ENCODE peak calls at places on chromosome X, in seven cellular contexts. A is GM03348; G is left ventricle myocardium inferior; M is HT1080; H is stimulated activated CD8-positive, alpha-beta memory T cell treated with anti-CD3 and anti-CD28 coated beads, Interleukin-7, amount 100 ng/mL, for 4 hours; F is ecto neural progenitor cell; K is coronary artery. L is an unnamed sample.
A peak's percentile ranks its signal among the peaks of the same experiment; 100 is the strongest.

GRCh38 chrX:150409486-150409885 is 46.4 kb downstream of the MAMLD1 start:
- DNase-seq in A (no peak), G (no peak), M (no peak), H (no peak), F (no peak), K (no peak), L (no peak)

GRCh38 chrX:107429090-107429489 is 20.4 kb upstream of the FRMPD3 start:
- DNase-seq in A (no peak), G (no peak), M (peak; percentile 17), H (no peak), F (no peak), K (no peak), L (peak; percentile 14)

GRCh38 chrX:111006119-111006518 is 89.9 kb upstream of the PAK3 start:
- DNase-seq in A (no peak), G (no peak), M (no peak), H (no peak), F (no peak), K (no peak), L (no peak)

GRCh38 chrX:18406531-18407266 is 18.7 kb upstream of the CDKL5 start:
- DNase-seq in A (peak; percentile 15), G (no peak), M (peak; percentile 55), H (no peak), F (no peak), K (no peak), L (no peak)

GRCh38 chrX:96004386-96004785 is 680.3 kb upstream of the DIAPH2 start:
- DNase-seq in A (no peak), G (no peak), M (peak; percentile 83), H (no peak), F (no peak), K (no peak), L (no peak)

GRCh38 chrX:79592259-79592658 is 225.1 kb upstream of the ITM2A start:
- DNase-seq in A (no peak), G (no peak), M (no peak), H (no peak), F (no peak), K (no peak), L (no peak)

GRCh38 chrX:37921758-37922157 is 74.4 kb upstream of the DYNLT3 start:
- DNase-seq in A (peak; percentile 1), G (no peak), M (peak; percentile 90), H (no peak), F (no peak), K (no peak), L (no peak)

GRCh38 chrX:111519215-111519614 is 7.8 kb downstream of the SERTM2 start:
- DNase-seq in A (no peak), G (no peak), M (peak; percentile 15), H (no peak), F (peak; percentile 56), K (no peak), L (no peak)

GRCh38 chrX:23803931-23804381 is 21.0 kb downstream of the SAT1 start:
- DNase-seq in A (no peak), G (peak; percentile 23), M (peak; percentile 61), H (no peak), F (no peak), K (no peak), L (peak; percentile 63)

GRCh38 chrX:10702031-10702430 is 81.6 kb upstream of the MID1 start:
- DNase-seq in A (no peak), G (no peak), M (no peak), H (no peak), F (no peak), K (no peak), L (no peak)

GRCh38 chrX:9166566-9166909 is 132.6 kb upstream of the FAM9B start:
- DNase-seq in A (no peak), G (no peak), M (no peak), H (no peak), F (no peak), K (no peak), L (no peak)

GRCh38 chrX:140572724-140573123 is 67.9 kb upstream of the SOX3 start:
- DNase-seq in A (peak; percentile 25), G (no peak), M (peak; percentile 36), H (no peak), F (peak; percentile 52), K (no peak), L (peak; percentile 6)

GRCh38 chrX:154327026-154327820 is 31.6 kb downstream of the TKTL1 start:
- DNase-seq in A (peak; percentile 22), G (no peak), M (no peak), H (no peak), F (no peak), K (no peak), L (no peak)

GRCh38 chrX:132716006-132716405 is 227.2 kb upstream of the MBNL3 start:
- DNase-seq in A (peak; percentile 16), G (no peak), M (no peak), H (no peak), F (no peak), K (no peak), L (no peak)

GRCh38 chrX:56226980-56227379 is 5.2 kb upstream of the KLF8 start:
- DNase-seq in A (no peak), G (no peak), M (no peak), H (no peak), F (no peak), K (no peak), L (no peak)

GRCh38 chrX:103664363-103664762 is 22.1 kb downstream of the MORF4L2 start:
- DNase-seq in A (no peak), G (no peak), M (no peak), H (no peak), F (no peak), K (no peak), L (no peak)

GRCh38 chrX:29066516-29066915 is 479.3 kb downstream of the IL1RAPL1 start:
- DNase-seq in A (no peak), G (no peak), M (no peak), H (no peak), F (no peak), K (no peak), L (no peak)

GRCh38 chrX:107674480-107675364 is 46.4 kb downstream of the PRPS1 start:
- DNase-seq in A (peak; percentile 11), G (peak; percentile 71), M (no peak), H (no peak), F (no peak), K (peak; percentile 91), L (peak; percentile 19)

GRCh38 chrX:18613930-18614639 is 57.8 kb downstream of the RS1 start:
- DNase-seq in A (no peak), G (no peak), M (no peak), H (no peak), F (no peak), K (no peak), L (no peak)

GRCh38 chrX:15749642-15750610 is 11.9 kb downstream of the CA5B start:
- DNase-seq in A (peak; percentile 21), G (peak; percentile 16), M (no peak), H (no peak), F (no peak), K (no peak), L (peak; percentile 17)

GRCh38 chrX:103362504-103362903 is 6.2 kb downstream of the TCEAL9 start:
- DNase-seq in A (peak; percentile 60), G (no peak), M (peak; percentile 32), H (no peak), F (no peak), K (no peak), L (peak; percentile 32)